ENCODE peak calls at places on chromosomes 1 and 21, in nine cellular contexts. N is suprapubic skin, L is IMR-90, F is prostate gland, Q is uterus, P is testis, D is breast epithelium, U is HCT116, W is transverse colon. O is an unnamed sample.

GRCh38 chr1:113835686-113836290 is 23.5 kb upstream of the RSBN1 start:
- DNase-seq in W (no peak), D (no peak), Q (no peak), U (peak; percentile 36), F (no peak), N (no peak), L (peak; percentile 61), P (no peak), O (no peak)

GRCh38 chr1:196655037-196655436 is 3.2 kb downstream of the CFH start:
- DNase-seq in N (no peak), F (no peak), P (no peak), U (no peak), D (no peak), W (no peak), L (no peak), Q (no peak), O (no peak)

GRCh38 chr1:244361764-244362473 is 89.8 kb downstream of the ADSS2 start:
- DNase-seq in U (no peak), F (peak; percentile 24), L (peak; percentile 86), N (no peak), P (no peak), W (no peak), D (no peak), Q (no peak), O (no peak)

GRCh38 chr21:28867401-28867800 is 125.3 kb downstream of the LTN1 start:
- DNase-seq in P (no peak), N (no peak), W (no peak), F (no peak), U (no peak), Q (no peak), D (no peak), L (peak; percentile 39), O (no peak)

GRCh38 chr1:37484325-37485051 is 10.1 kb downstream of the ZC3H12A start:
- DNase-seq in P (no peak), L (no peak), U (no peak), N (peak; percentile 64), Q (no peak), D (no peak), W (no peak), F (no peak), O (peak; percentile 37)

GRCh38 chr1:245085508-245086095 is 69.2 kb upstream of the KIF26B start:
- DNase-seq in Q (no peak), N (no peak), W (no peak), D (no peak), U (peak; percentile 43), L (peak; percentile 97), F (no peak), P (no peak), O (no peak)

GRCh38 chr1:100631015-100631521 is 88.5 kb upstream of the VCAM1 start:
- DNase-seq in U (no peak), F (no peak), P (no peak), D (no peak), N (no peak), L (peak; percentile 95), Q (no peak), W (no peak), O (no peak)

GRCh38 chr1:36329817-36330216 is 6.4 kb upstream of the EVA1B start:
- DNase-seq in L (no peak), N (no peak), P (no peak), W (no peak), Q (no peak), U (no peak), F (no peak), D (peak; percentile 74), O (no peak)

DNA sequence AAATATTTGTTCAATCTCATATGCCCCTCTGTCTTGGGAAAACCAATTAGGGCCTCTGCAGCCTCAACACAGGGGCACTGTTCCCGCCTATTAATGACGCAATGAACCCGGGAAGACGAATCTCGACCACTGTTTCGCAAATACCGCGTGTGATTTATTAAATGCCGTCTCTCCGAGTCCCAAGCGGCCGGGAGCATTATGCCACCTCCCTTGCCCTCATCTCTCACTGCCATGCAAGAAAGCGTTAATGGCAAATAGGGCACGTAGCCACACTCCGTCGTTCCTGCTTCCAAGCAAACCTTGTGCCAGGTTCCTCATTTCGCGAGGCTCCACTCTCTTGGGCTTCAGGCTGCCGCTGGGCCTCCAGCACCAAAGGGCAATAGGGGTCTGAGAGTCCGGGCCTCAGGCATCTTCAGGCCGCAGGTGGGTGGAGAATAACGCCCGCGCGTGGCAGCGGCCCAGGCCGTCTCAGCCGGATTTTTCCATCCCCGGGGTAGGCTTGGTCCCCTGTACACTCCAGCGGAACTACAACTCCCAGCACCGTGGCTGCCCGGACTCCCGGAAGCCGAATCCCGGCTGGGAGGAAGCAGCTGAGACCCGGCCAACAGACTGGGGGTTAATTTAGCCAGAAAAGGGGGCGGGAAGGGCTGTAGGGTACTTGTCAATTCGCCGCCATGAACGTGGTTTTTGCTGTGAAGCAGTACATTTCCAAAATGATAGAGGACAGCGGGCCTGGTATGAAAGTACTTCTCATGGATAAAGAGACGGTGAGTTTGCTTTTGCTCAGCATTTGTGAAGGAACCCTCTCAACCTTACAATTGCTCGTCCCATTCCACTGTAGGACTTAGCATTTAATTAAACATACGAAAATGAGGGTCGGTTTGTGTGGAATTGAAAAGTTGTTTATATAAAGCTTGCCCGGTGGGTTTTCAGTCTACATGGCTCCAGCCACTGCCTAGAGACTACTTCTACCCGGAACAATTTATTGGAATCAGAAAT is at the start of gene VPS45:
- DNase-seq in D (peak; percentile 87), Q (peak; percentile 92), L (peak; percentile 88), P (peak; percentile 92), F (peak; percentile 88), U (peak; percentile 89), N (peak; percentile 94), W (peak; percentile 92), O (peak; percentile 92)
- TF ChIP-seq POLR2A in D (no peak), Q (peak; percentile 50), L (peak; percentile 62), P (no peak), F (peak; percentile 26), U (no peak), N (peak; percentile 40), W (peak; percentile 60), O (peak; percentile 74)

DNA sequence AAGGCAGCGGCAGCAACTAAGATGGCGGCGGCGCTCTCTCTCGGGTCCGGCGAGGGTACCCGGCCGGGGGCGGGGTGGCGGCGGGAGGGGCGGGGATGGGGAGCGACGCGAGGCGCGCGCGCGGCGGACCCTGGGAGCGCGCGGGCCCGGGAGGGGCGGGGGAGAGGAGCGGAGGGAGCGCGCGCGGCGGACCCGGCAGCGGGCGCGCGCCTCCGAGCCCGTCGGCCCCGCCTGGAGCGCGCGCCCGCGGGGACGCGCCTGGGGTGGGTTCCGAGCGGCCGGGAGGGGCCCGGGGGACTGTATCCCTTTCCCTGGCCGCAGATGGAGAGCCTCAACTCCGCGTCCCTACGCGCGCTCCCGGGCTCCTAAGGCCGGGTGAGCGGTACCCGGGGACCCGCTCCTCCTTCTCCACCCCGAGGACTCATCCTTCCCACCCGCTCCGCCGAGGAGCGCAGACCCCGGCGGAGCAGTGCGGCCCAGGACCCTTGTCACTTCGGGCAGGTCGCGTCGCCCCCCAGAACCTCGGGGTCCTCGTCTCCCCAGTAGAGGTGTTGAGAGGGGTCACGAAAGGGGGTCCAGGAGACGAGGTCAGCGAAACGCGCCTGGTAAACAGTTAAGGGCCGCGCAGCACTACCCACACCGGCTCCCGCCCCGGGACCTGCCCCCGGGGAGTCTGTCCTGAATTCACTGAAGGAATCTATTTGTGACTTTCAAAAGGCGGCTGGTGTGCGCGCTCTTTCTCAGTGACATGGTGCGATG is at the start of gene CLSTN1:
- DNase-seq in D (peak; percentile 88), Q (peak; percentile 91), F (peak; percentile 90), W (peak; percentile 94), U (peak; percentile 61), P (peak; percentile 93), N (peak; percentile 92), L (peak; percentile 81), O (peak; percentile 86)
- TF ChIP-seq CTCF in D (no peak), Q (no peak), F (no peak), W (no peak), U (no peak), P (no peak), N (no peak), L (no peak), O (no peak)

GRCh38 chr1:175963740-175964139 is 220.3 kb upstream of the TNR start:
- DNase-seq in P (no peak), L (no peak), N (no peak), F (no peak), U (no peak), D (no peak), Q (no peak), W (no peak), O (no peak)

GRCh38 chr1:175968486-175969182 is 225.2 kb upstream of the TNR start:
- DNase-seq in P (no peak), D (no peak), N (no peak), L (peak; percentile 45), Q (no peak), U (no peak), F (no peak), W (no peak), O (no peak)

DNA sequence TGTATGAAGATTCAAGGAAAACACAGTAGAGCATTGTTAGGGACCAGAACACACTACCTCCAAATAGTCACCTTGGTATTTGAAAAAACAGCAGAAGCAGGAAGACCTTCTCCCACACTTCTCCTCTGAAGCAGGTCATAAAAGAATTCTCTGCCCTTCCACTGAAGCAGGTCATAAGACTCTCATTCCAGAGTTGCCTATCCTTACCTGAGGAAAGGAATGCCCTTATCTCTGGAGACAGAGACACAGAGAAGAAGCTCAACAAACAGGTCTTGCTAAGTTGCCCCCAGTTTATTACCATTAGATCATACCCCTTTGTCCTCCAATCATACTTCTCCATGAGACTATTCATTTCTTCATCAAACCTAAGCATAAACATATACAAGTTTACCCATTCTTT is 225.8 kb upstream of the TNR start:
- DNase-seq in W (no peak), P (no peak), D (no peak), U (no peak), Q (no peak), N (no peak), L (no peak), F (no peak), O (no peak)
- H3K36me3 ChIP-seq in W (no peaks in the 10 kb centered on the region), P (no peaks in the 10 kb centered on the region), D (no peaks in the 10 kb centered on the region), U (no peaks in the 10 kb centered on the region), Q (no peaks in the 10 kb centered on the region), N (peaks cover 28% of the 10 kb centered on the region), L (peaks cover 6% of the 10 kb centered on the region), F (no peaks in the 10 kb centered on the region), O (peaks cover 3% of the 10 kb centered on the region)

GRCh38 chr1:233166896-233167295 is 128.6 kb downstream of the PCNX2 start:
- DNase-seq in D (no peak), W (no peak), F (no peak), L (no peak), Q (no peak), N (no peak), U (no peak), P (no peak), O (no peak)

GRCh38 chr1:233168384-233168783 is 127.1 kb downstream of the PCNX2 start:
- DNase-seq in U (no peak), D (no peak), L (peak; percentile 22), Q (no peak), P (no peak), F (no peak), W (no peak), N (no peak), O (no peak)

GRCh38 chr1:233158322-233158721 is 137.2 kb downstream of the PCNX2 start:
- DNase-seq in U (no peak), F (no peak), L (no peak), D (no peak), P (no peak), N (no peak), Q (no peak), W (no peak), O (no peak)

DNA sequence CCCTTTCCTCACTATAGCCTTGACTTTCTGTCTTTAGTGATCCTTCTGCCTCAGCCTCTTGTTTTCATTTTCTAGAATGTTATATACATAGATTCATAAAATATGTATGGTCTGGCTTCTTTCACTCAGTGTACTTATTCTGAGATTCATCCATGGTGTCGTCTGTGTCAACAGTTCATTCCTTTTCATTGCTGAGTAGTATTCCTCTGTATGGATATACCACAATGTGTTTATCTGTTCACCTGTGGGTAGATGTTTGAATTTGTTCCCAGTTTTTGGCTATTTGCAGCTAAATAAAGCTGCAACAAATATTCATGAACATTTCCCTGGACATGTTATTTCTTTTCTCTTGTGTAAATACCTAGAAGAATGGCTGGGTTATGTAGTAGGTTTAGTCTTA is 131.8 kb downstream of the PCNX2 start:
- DNase-seq in P (no peak), U (no peak), F (no peak), N (no peak), W (no peak), D (no peak), Q (no peak), L (no peak), O (no peak)
- TF ChIP-seq POLR2A in P (no peak), U (no peak), F (no peak), N (no peak), W (no peak), D (no peak), Q (no peak), L (no peak), O (no peak)

O was measured in right lobe of liver.